ENCODE peak calls at places on chromosomes 6 and 20, in seven cellular contexts. One of them, this sample, is unnamed.

GRCh38 chr6:36418558-36418957 is 24.1 kb downstream of the PXT1 start:
- DNase-seq in skeletal muscle cell: no peak
- DNase-seq in K562: no peak
- DNase-seq in uterus: no peak
- DNase-seq in mammary epithelial cell: peak
- DNase-seq in fibroblast of lung: no peak
- DNase-seq in stimulated activated naive CD4-positive, alpha-beta T cell: no peak
- DNase-seq in this sample: no peak

GRCh38 chr6:109383438-109383940 is 1.2 kb upstream of the CD164 start:
- DNase-seq in skeletal muscle cell: no peak
- DNase-seq in uterus: no peak
- DNase-seq in mammary epithelial cell: no peak
- DNase-seq in stimulated activated naive CD4-positive, alpha-beta T cell: no peak
- DNase-seq in K562: no peak
- DNase-seq in fibroblast of lung: no peak
- DNase-seq in this sample: no peak

GRCh38 chr6:108417027-108417426 is 122.2 kb downstream of the AFG1L start:
- DNase-seq in stimulated activated naive CD4-positive, alpha-beta T cell: no peak
- DNase-seq in fibroblast of lung: peak
- DNase-seq in uterus: no peak
- DNase-seq in mammary epithelial cell: no peak
- DNase-seq in skeletal muscle cell: no peak
- DNase-seq in K562: no peak
- DNase-seq in this sample: no peak

GRCh38 chr6:170385506-170385905 is 78.9 kb downstream of the FAM120B start:
- DNase-seq in fibroblast of lung: no peak
- DNase-seq in K562: no peak
- DNase-seq in skeletal muscle cell: no peak
- DNase-seq in uterus: no peak
- DNase-seq in mammary epithelial cell: no peak
- DNase-seq in stimulated activated naive CD4-positive, alpha-beta T cell: no peak
- DNase-seq in this sample: no peak

GRCh38 chr6:98118357-98119045 is 715.9 kb upstream of the POU3F2 start:
- DNase-seq in mammary epithelial cell: no peak
- DNase-seq in skeletal muscle cell: no peak
- DNase-seq in stimulated activated naive CD4-positive, alpha-beta T cell: no peak
- DNase-seq in K562: no peak
- DNase-seq in uterus: no peak
- DNase-seq in fibroblast of lung: no peak
- DNase-seq in this sample: no peak

GRCh38 chr20:63751471-63752271 is 12.1 kb downstream of the SLC2A4RG start:
- DNase-seq in K562: peak
- DNase-seq in uterus: no peak
- DNase-seq in mammary epithelial cell: no peak
- DNase-seq in skeletal muscle cell: no peak
- DNase-seq in fibroblast of lung: no peak
- DNase-seq in stimulated activated naive CD4-positive, alpha-beta T cell: peak
- DNase-seq in this sample: no peak

GRCh38 chr20:59939879-59940128 is 301 bp downstream of the PPP1R3D start:
- DNase-seq in fibroblast of lung: no peak
- DNase-seq in uterus: no peak
- DNase-seq in skeletal muscle cell: no peak
- DNase-seq in stimulated activated naive CD4-positive, alpha-beta T cell: no peak
- DNase-seq in K562: no peak
- DNase-seq in mammary epithelial cell: no peak
- DNase-seq in this sample: no peak

GRCh38 chr6:35275417-35275816 is 15.9 kb downstream of the ZNF76 start:
- DNase-seq in stimulated activated naive CD4-positive, alpha-beta T cell: no peak
- DNase-seq in skeletal muscle cell: no peak
- DNase-seq in fibroblast of lung: no peak
- DNase-seq in uterus: no peak
- DNase-seq in K562: no peak
- DNase-seq in mammary epithelial cell: no peak
- DNase-seq in this sample: no peak

This sample was measured in tibial artery.